ENCODE peak calls at places on chromosomes 5 and 9, in ten cellular contexts. X, Y, K, R, W, V, H, N, Q and F are unnamed samples.

GRCh38 chr9:136617746-136618577 is 44.8 kb upstream of the EGFL7 start:
- DNase-seq in X (no peak), N (no peak), W (no peak), Q (no peak), H (no peak), V (peak), Y (no peak), R (no peak), K (no peak), F (no peak)

GRCh38 chr9:6014668-6015270 is 655 bp downstream of the RANBP6 start:
- DNase-seq in X (no peak), K (peak), Q (peak), R (no peak), Y (peak), W (no peak), H (peak), V (no peak), N (no peak), F (peak)

GRCh38 chr5:40734986-40735385 is 20.8 kb downstream of the TTC33 start:
- DNase-seq in V (no peak), K (no peak), N (no peak), Q (no peak), Y (peak), X (no peak), R (no peak), H (peak), W (no peak), F (peak)

GRCh38 chr5:456351-457194 is 13.6 kb downstream of the EXOC3 start:
- DNase-seq in Q (no peak), N (no peak), H (peak), W (no peak), K (no peak), R (no peak), V (no peak), Y (no peak), X (no peak), F (no peak)

GRCh38 chr9:133712221-133713100 is 25.7 kb downstream of the SARDH start:
- DNase-seq in V (no peak), W (no peak), Q (no peak), N (no peak), X (no peak), K (no peak), R (no peak), H (no peak), Y (no peak), F (no peak)

GRCh38 chr5:120550358-120550757 is 86.3 kb downstream of the PRR16 start:
- DNase-seq in R (no peak), K (no peak), N (no peak), W (no peak), H (no peak), Y (peak), V (no peak), Q (no peak), X (no peak), F (peak)

GRCh38 chr5:153504726-153505125 is 14.3 kb downstream of the GRIA1 start:
- DNase-seq in V (peak), Y (no peak), W (no peak), X (no peak), R (no peak), N (no peak), Q (no peak), H (no peak), K (no peak), F (no peak)

GRCh38 chr9:126415741-126416370 is 89.2 kb downstream of the MVB12B start:
- DNase-seq in H (no peak), V (no peak), R (no peak), W (no peak), Q (no peak), X (no peak), Y (no peak), K (no peak), N (no peak), F (no peak)

GRCh38 chr9:88388203-88388885 is at the start of gene SPIN1:
- DNase-seq in V (peak), H (peak), Y (peak), N (no peak), X (peak), W (peak), K (peak), Q (peak), R (peak), F (peak)

GRCh38 chr5:10636363-10637142 is 72.7 kb downstream of the ANKRD33B start:
- DNase-seq in Q (no peak), X (no peak), H (no peak), N (no peak), V (no peak), K (no peak), W (no peak), Y (no peak), R (no peak), F (no peak)

GRCh38 chr9:14296462-14296861 is 17.5 kb downstream of the NFIB start:
- DNase-seq in V (no peak), K (no peak), Q (no peak), Y (no peak), W (no peak), X (peak), N (no peak), R (no peak), H (peak), F (no peak)

GRCh38 chr5:141199359-141200235 is at the start of gene PCDHB11:
- DNase-seq in N (peak), H (peak), Y (no peak), W (no peak), R (no peak), V (no peak), Q (no peak), K (no peak), X (peak), F (no peak)

GRCh38 chr9:116212986-116213672 is 59.5 kb downstream of the PAPPA start:
- DNase-seq in Y (no peak), R (no peak), H (no peak), W (no peak), X (no peak), K (no peak), Q (no peak), V (no peak), N (no peak), F (no peak)

GRCh38 chr9:69961834-69962233 is 81.8 kb upstream of the MAMDC2 start:
- DNase-seq in V (no peak), Y (no peak), K (no peak), N (no peak), R (no peak), Q (no peak), H (no peak), W (no peak), X (no peak), F (no peak)